ENCODE peak calls at places on chromosome 5, in five cellular contexts. H is left ventricle myocardium inferior, I is mucosa of descending colon, F is right lobe of liver, T is tibial artery. J is an unnamed sample.

GRCh38 chr5:141650851-141651727 is at the start of gene FCHSD1:
- DNase-seq in H (peak), I (peak), F (peak), T (peak), J (peak)

GRCh38 chr5:19235101-19235584 is 752.9 kb downstream of the CDH18 start:
- DNase-seq in H (no peak), I (no peak), F (no peak), T (no peak), J (no peak)

GRCh38 chr5:175712681-175713085 is 54.8 kb downstream of the HRH2 start:
- DNase-seq in H (no peak), I (no peak), F (no peak), T (peak), J (no peak)

GRCh38 chr5:3787604-3788003 is 192.0 kb downstream of the IRX1 start:
- DNase-seq in H (no peak), I (no peak), F (no peak), T (no peak), J (no peak)

GRCh38 chr5:73764586-73764985 is 138.6 kb downstream of the ARHGEF28 start:
- DNase-seq in H (no peak), I (no peak), F (no peak), T (no peak), J (no peak)

GRCh38 chr5:52987711-52988329 is 1.3 kb upstream of the ITGA2 start:
- DNase-seq in H (no peak), I (no peak), F (no peak), T (no peak), J (peak)

GRCh38 chr5:55868846-55869245 is 17.7 kb downstream of the IL31RA start:
- DNase-seq in H (no peak), I (no peak), F (peak), T (no peak), J (peak)

GRCh38 chr5:116484645-116485044 is 90.0 kb downstream of the SEMA6A start:
- DNase-seq in H (no peak), I (no peak), F (no peak), T (no peak), J (no peak)

GRCh38 chr5:152119091-152119490 is 194.4 kb upstream of the GLRA1 start:
- DNase-seq in H (no peak), I (no peak), F (no peak), T (no peak), J (no peak)

GRCh38 chr5:168826292-168826725 is 247.1 kb upstream of the PANK3 start:
- DNase-seq in H (no peak), I (no peak), F (no peak), T (no peak), J (no peak)

GRCh38 chr5:89904442-89904841 is 505.1 kb downstream of the CETN3 start:
- DNase-seq in H (no peak), I (no peak), F (no peak), T (no peak), J (peak)

DNA sequence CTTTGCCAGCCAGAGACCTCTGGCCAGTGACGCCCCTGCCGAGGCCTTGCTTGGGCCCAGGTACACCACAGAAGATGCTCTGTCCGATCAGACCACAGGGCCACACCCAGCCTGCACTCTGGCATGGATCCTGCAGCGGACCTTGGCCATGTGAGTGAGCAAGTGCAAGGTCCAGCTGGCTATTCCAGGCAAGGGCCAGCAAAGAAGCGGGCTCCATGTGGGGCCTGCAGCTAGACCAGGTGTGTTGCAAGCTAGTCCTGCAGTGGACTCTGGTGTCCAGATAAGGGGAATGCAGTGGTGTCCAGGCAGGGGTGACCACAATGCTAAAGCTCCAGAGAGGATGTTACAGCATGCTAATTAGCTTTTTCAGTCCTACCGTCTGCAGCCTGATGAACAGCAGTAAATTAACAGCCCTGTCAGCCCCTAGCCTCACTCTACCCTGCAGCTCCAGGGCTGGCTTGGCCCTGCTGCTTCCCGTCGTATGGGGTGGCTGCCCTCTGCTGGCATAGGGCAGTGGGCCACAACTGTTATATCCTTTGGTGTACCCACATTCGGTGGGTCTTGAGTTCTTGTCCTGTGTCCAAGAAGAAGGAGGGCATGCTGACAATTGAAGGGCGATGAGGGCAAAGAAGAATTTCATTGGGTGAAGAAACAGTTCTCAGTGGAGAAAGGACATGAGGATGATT is 284.5 kb upstream of the POU5F2 start:
- DNase-seq in H (no peak), I (no peak), F (peak), T (no peak), J (no peak)
- TF ChIP-seq CTCF in H (no peak), I (no peak), F (peak), T (no peak), J (no peak)

DNA sequence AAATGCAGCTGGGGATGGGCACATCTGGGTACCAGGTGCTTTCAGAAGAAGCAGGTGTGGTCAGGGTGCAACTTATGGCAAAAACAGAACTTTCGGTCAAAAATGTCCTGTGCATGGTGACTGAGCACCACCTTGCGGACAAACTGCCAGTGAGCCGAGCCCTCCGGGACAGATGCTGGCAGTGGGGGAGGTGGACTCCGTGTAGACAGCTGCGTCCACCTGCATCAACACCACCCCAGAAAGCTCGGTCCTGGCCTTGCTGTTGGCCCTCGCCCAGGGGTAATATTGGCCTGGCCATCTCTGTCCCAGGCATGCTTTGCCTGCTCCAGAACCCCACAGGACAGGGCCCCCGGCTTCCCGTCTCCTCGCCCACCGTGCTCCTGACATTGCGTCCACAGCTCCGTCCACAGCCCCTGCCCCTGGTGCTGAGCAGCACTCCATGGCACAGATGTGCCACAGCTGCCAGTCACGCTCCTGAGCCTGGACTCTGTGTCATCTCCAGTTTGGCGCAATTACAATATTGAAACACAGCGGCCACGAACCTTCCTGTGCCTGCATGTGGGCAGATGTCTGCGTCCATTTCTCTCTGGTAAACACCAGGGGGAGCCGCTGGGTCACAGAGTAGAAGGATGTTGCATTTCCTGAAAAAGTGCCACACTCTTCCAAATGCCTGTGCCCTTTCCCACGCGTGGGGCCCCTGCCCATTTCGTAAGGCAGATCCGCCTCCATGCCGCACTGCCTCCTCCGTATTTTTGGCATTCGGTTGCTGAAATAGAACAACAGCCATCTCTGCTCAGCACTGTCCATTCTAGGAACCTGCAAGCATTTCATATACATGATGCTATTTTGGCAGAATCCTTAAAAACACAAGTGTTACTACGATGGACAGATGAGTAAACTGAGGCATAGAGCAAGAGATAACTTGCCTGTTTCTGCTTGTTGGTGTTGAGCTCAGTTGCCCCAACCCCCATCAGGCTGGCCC is 33.4 kb upstream of the SLC6A19 start:
- DNase-seq in H (peak), I (peak), F (peak), T (no peak), J (peak)
- H3K4me3 ChIP-seq in H (peak), I (no peak), F (no peak), T (no peak), J (no peak)

DNA sequence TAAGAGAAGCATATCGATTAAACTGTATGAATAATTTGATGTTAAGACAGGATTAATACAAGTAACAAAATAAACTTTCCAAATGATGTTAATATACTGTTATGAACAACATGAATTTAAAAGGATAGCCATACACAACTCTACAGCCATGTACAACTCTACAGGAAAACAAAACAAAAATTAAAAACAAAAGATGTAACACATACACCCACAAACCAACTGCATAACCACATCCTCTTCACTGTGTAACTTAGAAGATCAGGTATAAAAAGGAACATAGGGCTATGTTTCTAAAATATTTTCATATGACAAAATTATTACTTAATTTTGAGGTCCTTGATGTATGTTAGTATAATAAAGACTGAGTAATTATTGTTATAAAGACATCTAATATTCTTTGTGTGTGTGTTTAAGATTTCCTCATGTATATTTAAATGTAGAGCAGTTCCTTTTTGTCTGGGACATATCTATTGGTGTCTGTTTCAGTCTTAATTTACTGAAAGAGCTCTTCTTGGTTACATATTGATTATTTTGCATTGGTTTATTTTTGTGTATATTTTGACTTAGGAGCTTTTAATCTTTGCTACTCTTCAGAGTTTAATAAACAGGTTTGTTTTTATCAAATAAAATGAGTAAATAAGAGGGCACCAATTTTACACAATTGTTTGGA is 966.8 kb upstream of the CTNND2 start:
- DNase-seq in H (no peak), I (no peak), F (no peak), T (no peak), J (no peak)
- TF ChIP-seq CTCF in H (no peak), I (no peak), F (no peak), T (no peak), J (no peak)

GRCh38 chr5:134100283-134101011 is 14.0 kb upstream of the TCF7 start:
- DNase-seq in H (no peak), I (peak), F (no peak), T (no peak), J (peak)
- H3K4me3 ChIP-seq in H (no peak), I (no peak), F (no peak), T (no peak), J (no peak)